ENCODE peak calls at places on chromosomes 1 and 21, in five cellular contexts. P, T, Q, N and W are unnamed samples.

GRCh38 chr21:46390603-46391545 is 66.9 kb downstream of the PCNT start:
- DNase-seq in Q (no peak), N (no peak), T (no peak), P (no peak), W (no peak)

GRCh38 chr1:42822833-42823392 is 5.7 kb upstream of the SVBP start:
- DNase-seq in T (no peak), N (peak), P (no peak), Q (no peak), W (peak)

GRCh38 chr1:174818951-174819350 is 180.8 kb upstream of the CACYBP start:
- DNase-seq in Q (no peak), N (peak), T (peak), P (peak), W (peak)

GRCh38 chr1:202807367-202807925 is 775 bp downstream of the KDM5B start:
- DNase-seq in P (peak), T (no peak), Q (peak), N (peak), W (no peak)

GRCh38 chr1:200811704-200812103 is 61.1 kb upstream of the GPR25 start:
- DNase-seq in N (no peak), Q (no peak), T (no peak), P (no peak), W (no peak)

GRCh38 chr1:80534606-80535360 is 1266.0 kb upstream of the ADGRL2 start:
- DNase-seq in T (no peak), Q (no peak), N (peak), P (no peak), W (no peak)

GRCh38 chr1:63917571-63918394 is 144.0 kb downstream of the ROR1 start:
- DNase-seq in N (no peak), P (no peak), T (no peak), Q (peak), W (no peak)

GRCh38 chr1:925532-926421 is 2.1 kb downstream of the SAMD11 start:
- DNase-seq in N (peak), Q (peak), T (no peak), P (no peak), W (peak)

GRCh38 chr1:192794768-192795035 is 14.1 kb upstream of the RGS2 start:
- DNase-seq in Q (no peak), N (no peak), P (no peak), T (no peak), W (no peak)

GRCh38 chr1:200035397-200035955 is 8.0 kb downstream of the NR5A2 start:
- DNase-seq in P (no peak), T (no peak), N (peak), Q (peak), W (no peak)

GRCh38 chr1:204410764-204411450 is 710 bp downstream of the PPP1R15B start:
- DNase-seq in N (peak), P (peak), T (peak), Q (peak), W (peak)

GRCh38 chr21:29656504-29657227 is 283.1 kb downstream of the GRIK1 start:
- DNase-seq in N (peak), P (no peak), Q (no peak), T (no peak), W (peak)

GRCh38 chr21:16573581-16573980 is 843.8 kb downstream of the USP25 start:
- DNase-seq in P (no peak), N (peak), T (no peak), Q (no peak), W (peak)

GRCh38 chr1:6123083-6123482 is 57.0 kb downstream of the CHD5 start:
- DNase-seq in T (no peak), Q (no peak), N (no peak), P (no peak), W (no peak)

GRCh38 chr1:180173952-180174351 is 19.3 kb downstream of the QSOX1 start:
- DNase-seq in N (peak), P (peak), Q (no peak), T (peak), W (no peak)

GRCh38 chr21:29299906-29300546 is 1.3 kb downstream of the BACH1 start:
- DNase-seq in P (peak), T (peak), Q (peak), N (peak), W (peak)

DNA sequence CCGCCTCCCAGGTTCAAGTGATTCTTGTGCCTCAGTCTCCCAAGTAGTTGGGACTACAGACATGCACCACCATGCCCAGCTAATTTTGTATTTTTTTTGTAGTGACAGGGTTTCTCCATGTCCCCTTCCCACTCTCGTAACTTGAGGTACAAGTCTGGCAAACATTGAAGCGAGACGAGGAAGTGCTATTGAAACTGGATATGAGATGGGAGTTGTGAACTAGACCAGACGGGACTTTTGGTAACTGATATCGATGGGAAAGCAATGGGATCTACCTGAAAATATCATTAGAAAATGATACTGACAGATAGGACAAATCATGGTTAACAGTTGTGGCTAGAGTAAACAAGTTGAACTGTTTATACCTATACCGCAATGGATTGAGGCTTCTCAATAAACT is 95.2 kb upstream of the TRABD2B start:
- DNase-seq in N (no peak), P (no peak), Q (no peak), T (no peak), W (no peak)
- TF ChIP-seq CTCF in N (no peak), P (no peak), Q (no peak), T (no peak), W (no peak)

DNA sequence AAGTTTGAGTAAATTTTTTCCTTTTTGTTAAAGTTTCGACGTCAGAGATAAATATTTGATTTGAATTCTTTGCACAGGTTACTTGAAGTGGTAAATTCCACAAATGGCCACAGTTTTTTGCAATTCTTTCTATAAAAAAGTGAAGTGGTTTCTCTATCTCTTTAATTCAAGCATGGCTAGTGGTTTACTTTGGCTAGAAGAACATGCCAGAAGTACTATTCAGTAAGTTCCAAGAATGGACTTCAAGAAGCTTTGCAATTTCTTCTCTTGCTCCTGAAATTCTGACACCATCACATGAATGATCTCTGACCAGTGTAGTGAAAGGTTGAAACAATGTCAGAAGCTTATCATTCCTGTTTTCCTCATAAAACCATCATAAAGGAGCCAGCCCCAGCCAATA is 55.7 kb upstream of the RNPC3 start:
- DNase-seq in N (no peak), P (no peak), Q (no peak), T (no peak), W (no peak)
- TF ChIP-seq CTCF in N (no peak), P (no peak), Q (no peak), T (no peak), W (no peak)

DNA sequence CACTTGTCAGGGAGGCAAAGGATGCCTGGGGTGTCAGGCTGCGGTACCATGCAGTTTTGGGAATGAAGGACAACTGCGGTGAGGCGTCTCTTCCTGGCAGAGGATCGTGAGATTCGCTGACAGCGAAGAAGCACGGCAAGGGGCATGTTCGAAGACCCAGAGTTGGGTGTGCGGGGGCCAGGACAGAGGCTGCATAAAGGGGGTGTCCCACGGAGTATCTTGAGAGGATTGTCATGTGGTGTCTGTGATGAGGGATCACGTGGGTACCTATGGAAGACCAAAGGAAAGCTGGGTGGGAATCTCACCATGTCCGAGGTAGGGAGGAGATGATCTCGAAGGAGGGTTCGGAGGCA is 372 bp downstream of the SLC25A44 start:
- DNase-seq in T (no peak), P (no peak), N (peak), Q (no peak), W (no peak)
- TF ChIP-seq CTCF in T (no peak), P (no peak), N (no peak), Q (no peak), W (no peak)

DNA sequence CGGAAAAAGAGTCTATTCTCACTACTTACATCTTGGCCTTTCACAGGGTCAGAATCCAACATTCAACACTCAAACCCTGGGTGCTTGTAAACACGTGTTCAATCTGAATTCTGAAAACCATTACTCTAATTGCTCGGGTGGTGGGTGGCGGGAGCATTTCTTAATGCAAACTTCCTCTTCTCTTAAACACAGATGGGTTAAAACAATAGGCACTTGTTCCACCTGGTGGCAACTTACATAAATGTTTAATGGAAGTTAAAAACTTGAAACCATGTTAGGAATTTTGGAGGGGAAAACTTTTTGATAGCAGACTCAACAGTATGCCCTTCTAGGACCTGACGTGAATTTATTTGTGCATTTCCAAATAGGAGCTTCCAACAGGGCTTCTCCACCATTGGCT is 23.4 kb upstream of the TDRD10 start:
- DNase-seq in Q (no peak), P (no peak), T (no peak), N (no peak), W (no peak)
- TF ChIP-seq CTCF in Q (no peak), P (peak), T (no peak), N (no peak), W (peak)

DNA sequence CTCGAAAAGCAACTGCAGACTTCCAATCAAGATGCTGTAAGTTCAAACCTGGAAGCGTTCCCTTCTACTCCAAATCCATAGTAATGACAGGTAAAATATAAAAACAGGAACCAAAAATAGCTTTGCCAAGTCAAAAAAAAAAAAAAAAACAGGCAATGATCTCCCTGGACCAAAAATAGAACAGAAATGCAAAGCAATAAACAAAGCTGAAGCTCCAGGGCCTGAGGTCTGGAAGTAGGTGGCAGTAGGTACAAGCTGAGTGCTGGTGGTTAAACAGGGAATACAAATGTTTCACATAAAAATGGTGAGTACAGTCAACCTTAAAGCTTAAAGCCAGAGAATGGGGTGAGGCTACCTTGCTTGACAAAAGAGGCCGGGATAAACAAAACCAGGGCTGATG is 610.8 kb downstream of the SMYD3 start:
- DNase-seq in P (no peak), Q (no peak), N (no peak), T (no peak), W (no peak)
- TF ChIP-seq CTCF in P (no peak), Q (no peak), N (no peak), T (no peak), W (no peak)

DNA sequence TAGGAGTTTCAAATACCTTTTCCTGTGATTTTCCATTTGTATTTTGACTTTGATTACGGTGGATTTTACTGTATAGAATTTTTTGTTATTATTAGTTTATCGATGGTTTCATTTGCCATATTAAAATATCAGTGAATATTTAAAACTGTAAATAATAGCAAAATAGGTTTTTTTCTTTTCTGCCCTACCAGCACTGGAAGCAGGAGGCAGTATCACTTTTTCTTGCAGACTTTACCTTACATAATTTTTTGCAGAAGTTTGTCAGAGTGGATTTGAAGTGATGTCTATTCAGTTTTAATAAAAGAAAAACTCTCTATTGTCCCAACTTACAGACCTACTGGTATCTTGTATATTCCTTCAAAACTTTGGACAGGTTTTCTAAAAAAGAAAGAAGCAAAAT is 213.6 kb downstream of the CENPF start:
- DNase-seq in P (no peak), N (peak), Q (no peak), T (no peak), W (no peak)
- TF ChIP-seq CTCF in P (no peak), N (peak), Q (no peak), T (no peak), W (peak)